ENCODE peak calls at places on chromosomes 3 and 15, in four cellular contexts. One of them, this sample, is unnamed.

GRCh38 chr3:46380471-46381215 is 9.9 kb downstream of the CCR5 start:
- DNase-seq in GM23338: no peak
- DNase-seq in cardiac muscle cell: no peak
- DNase-seq in brain microvascular endothelial cell: no peak
- DNase-seq in this sample: no peak

GRCh38 chr3:99859855-99860254 is 42.2 kb downstream of the CMSS1 start:
- DNase-seq in GM23338: no peak
- DNase-seq in cardiac muscle cell: no peak
- DNase-seq in brain microvascular endothelial cell: no peak
- DNase-seq in this sample: no peak

GRCh38 chr15:40776537-40777141 is 6.9 kb downstream of the C15orf62 start:
- DNase-seq in GM23338: no peak
- DNase-seq in cardiac muscle cell: no peak
- DNase-seq in brain microvascular endothelial cell: no peak
- DNase-seq in this sample: no peak

GRCh38 chr15:39558421-39558820 is 22.5 kb upstream of the THBS1 start:
- DNase-seq in GM23338: no peak
- DNase-seq in cardiac muscle cell: no peak
- DNase-seq in brain microvascular endothelial cell: no peak
- DNase-seq in this sample: no peak

GRCh38 chr15:44676676-44677075 is 13.2 kb upstream of the SPG11 start:
- DNase-seq in GM23338: no peak
- DNase-seq in cardiac muscle cell: no peak
- DNase-seq in brain microvascular endothelial cell: no peak
- DNase-seq in this sample: no peak

GRCh38 chr3:135125171-135125801 is 330.2 kb downstream of the EPHB1 start:
- DNase-seq in GM23338: peak; percentile 77
- DNase-seq in cardiac muscle cell: peak; percentile 83
- DNase-seq in brain microvascular endothelial cell: peak; percentile 15
- DNase-seq in this sample: no peak

GRCh38 chr15:26050271-26050670 is 187.1 kb upstream of the ATP10A start:
- DNase-seq in GM23338: no peak
- DNase-seq in cardiac muscle cell: no peak
- DNase-seq in brain microvascular endothelial cell: no peak
- DNase-seq in this sample: no peak

GRCh38 chr15:55343168-55343567 is 24.1 kb downstream of the PIGB start:
- DNase-seq in GM23338: no peak
- DNase-seq in cardiac muscle cell: no peak
- DNase-seq in brain microvascular endothelial cell: no peak
- DNase-seq in this sample: no peak

GRCh38 chr3:107599755-107600122 is 77.0 kb downstream of the BBX start:
- DNase-seq in GM23338: no peak
- DNase-seq in cardiac muscle cell: no peak
- DNase-seq in brain microvascular endothelial cell: no peak
- DNase-seq in this sample: no peak
- H3K4me3 ChIP-seq in GM23338: peak overlapping the region; percentile 20
- H3K4me3 ChIP-seq in cardiac muscle cell: no peak overlapping the region
- H3K4me3 ChIP-seq in brain microvascular endothelial cell: peak overlapping the region; percentile 43
- H3K4me3 ChIP-seq in this sample: peak overlapping the region; percentile 49

DNA sequence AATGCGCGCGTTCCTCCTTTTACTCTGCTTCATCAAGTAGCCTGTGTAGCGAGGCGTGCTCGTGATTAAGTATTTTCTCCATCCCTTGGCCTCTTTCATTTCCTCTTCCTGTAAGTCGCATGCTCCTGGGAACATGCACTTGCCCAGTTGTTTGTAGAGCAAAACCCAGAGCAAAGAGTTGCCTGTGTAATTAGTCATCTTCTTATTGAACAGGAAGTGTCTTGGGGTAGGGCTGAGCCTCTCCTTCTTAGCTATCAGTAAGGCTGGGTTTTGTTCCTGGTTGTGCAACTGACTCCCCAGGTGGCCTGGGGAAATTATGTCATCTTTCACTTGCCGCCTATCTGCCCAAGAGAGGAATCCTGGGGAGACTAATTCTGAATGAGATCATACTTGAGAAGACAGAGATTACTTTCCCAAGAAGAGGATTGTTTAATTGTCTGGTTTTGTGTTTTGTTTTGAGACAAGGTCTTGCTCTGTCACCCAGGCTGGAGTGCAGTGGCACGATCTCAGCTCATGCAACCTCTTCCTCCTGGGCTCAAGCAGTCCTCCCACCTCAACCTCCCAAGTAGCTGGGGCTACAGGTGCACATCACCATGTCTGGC is 14.9 kb downstream of the LIPH start:
- DNase-seq in GM23338: peak; percentile 3
- DNase-seq in cardiac muscle cell: no peak
- DNase-seq in brain microvascular endothelial cell: peak; percentile 95
- DNase-seq in this sample: no peak
- H3K27ac ChIP-seq in GM23338: no peak overlapping the region
- H3K27ac ChIP-seq in cardiac muscle cell: no peak overlapping the region
- H3K27ac ChIP-seq in brain microvascular endothelial cell: peak overlapping the region; percentile 82
- H3K27ac ChIP-seq in this sample: peak overlapping the region; percentile 56

DNA sequence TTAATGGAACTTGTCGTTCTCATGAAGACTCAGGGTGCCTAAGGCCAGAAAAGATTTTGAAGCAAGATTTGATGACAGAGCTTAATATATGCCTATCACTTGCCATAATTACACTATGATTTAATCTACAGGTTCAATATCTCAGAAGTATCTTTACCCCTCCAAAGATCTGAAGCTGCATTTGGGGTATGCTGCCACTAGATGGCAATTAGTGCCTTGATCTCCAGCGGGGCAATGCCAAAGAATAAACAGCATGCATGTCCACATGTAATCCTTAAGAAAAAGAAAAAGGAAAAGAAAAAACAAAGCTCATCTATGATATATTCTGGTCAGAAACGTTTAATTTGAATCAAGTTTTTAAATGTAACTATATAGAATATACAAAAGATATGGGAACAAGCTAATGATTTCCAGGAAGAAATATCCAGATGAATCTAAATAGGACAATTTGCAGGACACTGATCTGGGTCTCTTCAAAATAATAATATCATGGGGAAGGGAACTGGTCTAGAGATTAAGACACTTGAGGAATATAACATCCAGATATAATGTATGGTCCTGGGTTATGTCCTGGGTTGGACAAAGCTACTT is 55.0 kb upstream of the SOX14 start:
- DNase-seq in GM23338: peak; percentile 71
- DNase-seq in cardiac muscle cell: peak; percentile 23
- DNase-seq in brain microvascular endothelial cell: peak; percentile 1
- DNase-seq in this sample: no peak
- TF ChIP-seq CTCF in GM23338: peak; percentile 90
- TF ChIP-seq CTCF in cardiac muscle cell: no peak
- TF ChIP-seq CTCF in brain microvascular endothelial cell: no peak
- TF ChIP-seq CTCF in this sample: peak; percentile 38

GRCh38 chr3:170420307-170420821 is 1.7 kb downstream of the CLDN11 start:
- DNase-seq in GM23338: peak; percentile 68
- DNase-seq in cardiac muscle cell: no peak
- DNase-seq in brain microvascular endothelial cell: no peak
- DNase-seq in this sample: no peak

GRCh38 chr3:170421147-170421641 is 2.5 kb downstream of the CLDN11 start:
- DNase-seq in GM23338: no peak
- DNase-seq in cardiac muscle cell: peak; percentile 22
- DNase-seq in brain microvascular endothelial cell: no peak
- DNase-seq in this sample: no peak

GRCh38 chr3:170421758-170422157 is 3.1 kb downstream of the CLDN11 start:
- DNase-seq in GM23338: no peak
- DNase-seq in cardiac muscle cell: no peak
- DNase-seq in brain microvascular endothelial cell: no peak
- DNase-seq in this sample: no peak

GRCh38 chr3:170418422-170419300 is at the start of gene CLDN11:
- DNase-seq in GM23338: peak; percentile 83
- DNase-seq in cardiac muscle cell: peak; percentile 70
- DNase-seq in brain microvascular endothelial cell: no peak
- DNase-seq in this sample: peak; percentile 10

GRCh38 chr3:170419301-170420087 is 826 bp downstream of the CLDN11 start:
- DNase-seq in GM23338: peak; percentile 74
- DNase-seq in cardiac muscle cell: peak; percentile 35
- DNase-seq in brain microvascular endothelial cell: no peak
- DNase-seq in this sample: peak; percentile 19
- H3K4me3 ChIP-seq in GM23338: peak overlapping the region; percentile 65
- H3K4me3 ChIP-seq in cardiac muscle cell: peak overlapping the region; percentile 39
- H3K4me3 ChIP-seq in brain microvascular endothelial cell: peak overlapping the region; percentile 72
- H3K4me3 ChIP-seq in this sample: peak overlapping the region; percentile 46

GRCh38 chr3:125110016-125110875 is 54.4 kb upstream of the HEG1 start:
- DNase-seq in GM23338: no peak
- DNase-seq in cardiac muscle cell: no peak
- DNase-seq in brain microvascular endothelial cell: peak; percentile 90
- DNase-seq in this sample: no peak

GRCh38 chr3:125112981-125113380 is 57.2 kb upstream of the HEG1 start:
- DNase-seq in GM23338: no peak
- DNase-seq in cardiac muscle cell: no peak
- DNase-seq in brain microvascular endothelial cell: no peak
- DNase-seq in this sample: no peak

GRCh38 chr3:125109541-125109925 is 53.7 kb upstream of the HEG1 start:
- DNase-seq in GM23338: no peak
- DNase-seq in cardiac muscle cell: no peak
- DNase-seq in brain microvascular endothelial cell: no peak
- DNase-seq in this sample: no peak

GRCh38 chr3:125108833-125109540 is 53.2 kb upstream of the HEG1 start:
- DNase-seq in GM23338: no peak
- DNase-seq in cardiac muscle cell: no peak
- DNase-seq in brain microvascular endothelial cell: no peak
- DNase-seq in this sample: no peak

DNA sequence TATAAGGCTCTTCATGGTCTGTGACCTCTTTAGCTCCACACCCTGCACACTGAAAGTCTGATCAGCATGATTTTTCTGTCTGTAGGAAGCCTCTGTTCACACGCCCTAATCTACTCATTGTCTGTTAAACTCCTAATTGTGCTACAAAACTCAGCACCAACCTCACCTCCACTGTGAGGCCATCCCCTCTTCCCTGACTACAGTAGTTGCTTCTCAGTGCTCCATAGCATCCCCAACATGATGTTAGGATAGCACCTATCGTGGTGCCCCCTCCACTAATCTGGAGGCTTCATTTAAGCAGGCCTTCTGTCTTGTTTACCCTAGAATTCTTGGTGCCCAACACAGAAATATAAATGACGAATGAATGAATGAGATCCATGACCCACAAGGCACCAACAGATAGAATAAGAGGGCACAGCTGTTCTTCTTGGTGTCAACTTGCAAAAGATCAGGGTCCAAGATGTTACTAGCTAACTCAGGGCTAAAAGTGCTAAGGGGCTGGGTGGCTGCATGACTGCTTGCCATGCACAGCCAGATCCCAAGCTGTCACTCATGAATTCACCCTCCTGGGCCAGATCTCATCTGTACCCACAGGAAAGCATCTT is 55.2 kb upstream of the HEG1 start:
- DNase-seq in GM23338: no peak
- DNase-seq in cardiac muscle cell: no peak
- DNase-seq in brain microvascular endothelial cell: no peak
- DNase-seq in this sample: no peak
- H3K27ac ChIP-seq in GM23338: no peak overlapping the region
- H3K27ac ChIP-seq in cardiac muscle cell: no peak overlapping the region
- H3K27ac ChIP-seq in brain microvascular endothelial cell: peak overlapping the region; percentile 74
- H3K27ac ChIP-seq in this sample: no peak overlapping the region

DNA sequence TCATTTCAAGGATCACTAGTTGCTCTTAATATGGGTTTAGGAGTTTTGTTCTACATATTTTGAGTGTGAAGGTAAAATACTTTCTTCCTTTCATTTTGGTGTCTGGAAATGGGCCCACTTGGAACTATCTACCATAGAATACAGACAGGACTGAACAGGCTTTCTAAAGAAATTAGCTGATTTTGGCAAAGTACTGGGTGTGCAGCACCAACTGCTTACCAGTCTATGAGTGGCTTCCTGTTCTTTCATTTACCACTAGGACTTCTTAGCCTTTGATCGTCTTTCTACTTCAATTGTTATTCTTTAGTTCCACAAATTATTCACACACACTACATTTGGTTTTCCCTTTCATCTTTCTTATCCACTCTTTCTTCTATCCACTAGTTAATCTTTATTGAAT is 1196.3 kb downstream of the ROBO1 start:
- DNase-seq in GM23338: no peak
- DNase-seq in cardiac muscle cell: no peak
- DNase-seq in brain microvascular endothelial cell: no peak
- DNase-seq in this sample: no peak
- TF ChIP-seq CTCF in GM23338: no peak
- TF ChIP-seq CTCF in cardiac muscle cell: no peak
- TF ChIP-seq CTCF in brain microvascular endothelial cell: no peak
- TF ChIP-seq CTCF in this sample: no peak

GRCh38 chr3:122019493-122019892 is 2.6 kb downstream of the ILDR1 start:
- DNase-seq in GM23338: no peak
- DNase-seq in cardiac muscle cell: no peak
- DNase-seq in brain microvascular endothelial cell: no peak
- DNase-seq in this sample: no peak
- H3K4me3 ChIP-seq in GM23338: no peak overlapping the region
- H3K4me3 ChIP-seq in cardiac muscle cell: no peak overlapping the region
- H3K4me3 ChIP-seq in brain microvascular endothelial cell: no peak overlapping the region
- H3K4me3 ChIP-seq in this sample: no peak overlapping the region